ENCODE peak calls at places on chromosome 9, in ten cellular contexts. C is pancreas, I is left lung, H is IMR-90, M is psoas muscle, E is heart right ventricle, U is right lobe of liver, Z is hepatocyte, B is ovary, K is GM23338. R is an unnamed sample. For H3K4me1 and H3K27me3, the result is how much of the 10 kb centered on the place peaks cover.

GRCh38 chr9:72441296-72442211 is 76.5 kb upstream of the ZFAND5 start:
- DNase-seq in K (no peak), U (no peak), H (peak), M (no peak), I (no peak), Z (no peak), B (no peak), E (no peak), C (no peak), R (peak)

GRCh38 chr9:117464941-117465616 is 50.2 kb upstream of the ASTN2 start:
- DNase-seq in K (no peak), C (no peak), U (no peak), H (no peak), M (no peak), I (no peak), E (no peak), Z (no peak), B (no peak), R (no peak)

GRCh38 chr9:114994716-114995115 is 64.3 kb upstream of the TNFSF8 start:
- DNase-seq in K (no peak), M (no peak), H (no peak), U (no peak), C (no peak), Z (no peak), B (no peak), I (no peak), E (no peak), R (no peak)

GRCh38 chr9:2662496-2662895 is 40.9 kb downstream of the VLDLR start:
- DNase-seq in M (no peak), I (no peak), B (no peak), U (no peak), Z (peak), H (no peak), C (peak), E (no peak), K (peak), R (no peak)

GRCh38 chr9:86078731-86079130 is 20.6 kb downstream of the GOLM1 start:
- DNase-seq in I (no peak), B (no peak), H (no peak), U (no peak), Z (no peak), K (no peak), E (no peak), C (no peak), M (no peak), R (no peak)

GRCh38 chr9:75715360-75715759 is 175.1 kb upstream of the PCSK5 start:
- DNase-seq in C (no peak), H (no peak), U (no peak), B (no peak), Z (no peak), M (no peak), E (no peak), I (no peak), K (no peak), R (no peak)

GRCh38 chr9:88759374-88759773 is 224.4 kb downstream of the NXNL2 start:
- DNase-seq in B (no peak), M (no peak), I (no peak), Z (no peak), C (no peak), E (no peak), U (no peak), H (no peak), K (no peak), R (no peak)

GRCh38 chr9:99647617-99648016 is 174.1 kb upstream of the NR4A3 start:
- DNase-seq in I (no peak), M (no peak), Z (no peak), B (no peak), K (no peak), C (no peak), E (no peak), H (no peak), U (no peak), R (no peak)

GRCh38 chr9:14080940-14081621 is 232.9 kb downstream of the NFIB start:
- DNase-seq in U (no peak), I (no peak), E (no peak), H (peak), K (peak), Z (no peak), C (no peak), B (no peak), M (no peak), R (peak)

GRCh38 chr9:75892168-75892901 is 1.9 kb downstream of the PCSK5 start:
- DNase-seq in M (peak), Z (peak), K (peak), U (peak), C (peak), I (peak), B (peak), H (no peak), E (peak), R (no peak)

GRCh38 chr9:4750021-4750673 is 9.1 kb upstream of the AK3 start:
- DNase-seq in E (no peak), K (peak), I (no peak), B (no peak), Z (peak), M (no peak), U (no peak), C (no peak), H (peak), R (no peak)

GRCh38 chr9:38008168-38009034 is 60.6 kb downstream of the SHB start:
- DNase-seq in U (peak), E (no peak), I (peak), B (no peak), Z (peak), M (peak), C (no peak), K (no peak), H (peak), R (peak)

GRCh38 chr9:124852829-124853531 is at the start of gene WDR38:
- DNase-seq in B (peak), H (peak), C (peak), U (peak), E (peak), M (peak), I (peak), K (peak), Z (peak), R (no peak)
- TF ChIP-seq CTCF in B (peak), H (peak), C (peak), U (peak), E (peak), M (peak), I (peak), K (peak), Z (peak), R (peak)

DNA sequence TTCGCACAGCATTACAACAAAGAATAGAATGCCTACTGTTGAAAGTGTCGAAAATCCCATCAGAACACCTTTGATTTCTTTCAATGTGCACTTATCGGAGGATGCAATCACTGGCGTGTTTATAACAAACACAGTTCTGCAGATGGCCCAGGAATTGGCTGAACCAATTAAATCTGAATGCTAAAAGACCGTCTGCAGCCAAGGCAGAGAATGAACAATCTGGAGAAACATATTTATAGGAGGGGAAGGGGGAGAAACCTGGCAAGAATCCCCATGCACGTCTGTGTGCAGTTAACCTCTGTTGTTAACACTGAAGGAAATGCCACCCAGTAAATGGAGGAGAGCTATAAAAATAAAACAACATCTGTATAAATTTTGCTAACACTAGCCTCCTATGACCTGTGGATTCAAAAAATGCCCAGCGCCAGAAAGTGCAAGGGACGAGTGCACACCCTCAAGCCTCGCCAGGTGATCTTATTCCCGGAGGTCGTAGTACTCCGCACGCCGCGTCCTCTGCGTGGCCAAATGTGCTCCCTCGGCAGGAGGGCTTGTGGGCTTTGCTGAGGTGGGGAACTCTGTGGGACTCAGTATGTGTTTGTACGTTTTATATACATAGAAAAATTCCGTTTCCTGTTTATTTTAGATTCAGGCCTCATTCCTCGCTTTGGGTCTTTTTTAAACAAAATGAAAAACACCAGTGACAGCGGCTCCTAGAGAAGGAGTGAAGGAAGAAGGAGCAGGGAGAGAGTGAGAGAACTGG is 56.7 kb downstream of the PTCH1 start:
- DNase-seq in Z (peak), K (no peak), C (no peak), I (no peak), M (no peak), E (no peak), H (peak), U (no peak), B (no peak), R (no peak)
- H3K4me1 ChIP-seq in Z (half or more), K (under half), C (under half), I (under half), M (under half), E (under half), H (under half), U (under half), B (under half), R (under half)

GRCh38 chr9:131554865-131555351 is 9.6 kb downstream of the PRRT1B start:
- DNase-seq in M (no peak), U (no peak), C (no peak), E (no peak), Z (no peak), H (no peak), I (no peak), B (no peak), K (peak), R (no peak)

GRCh38 chr9:131554088-131554864 is 9.0 kb downstream of the PRRT1B start:
- DNase-seq in E (no peak), M (no peak), H (no peak), U (no peak), Z (no peak), C (no peak), B (no peak), I (no peak), K (peak), R (no peak)

GRCh38 chr9:131546336-131547084 is 1.2 kb downstream of the PRRT1B start:
- DNase-seq in Z (no peak), I (no peak), M (no peak), H (peak), U (peak), C (peak), K (peak), B (no peak), E (no peak), R (no peak)

GRCh38 chr9:131555841-131556673 is 10.7 kb downstream of the PRRT1B start:
- DNase-seq in H (no peak), I (no peak), U (no peak), M (no peak), Z (no peak), E (no peak), C (no peak), B (no peak), K (no peak), R (no peak)

DNA sequence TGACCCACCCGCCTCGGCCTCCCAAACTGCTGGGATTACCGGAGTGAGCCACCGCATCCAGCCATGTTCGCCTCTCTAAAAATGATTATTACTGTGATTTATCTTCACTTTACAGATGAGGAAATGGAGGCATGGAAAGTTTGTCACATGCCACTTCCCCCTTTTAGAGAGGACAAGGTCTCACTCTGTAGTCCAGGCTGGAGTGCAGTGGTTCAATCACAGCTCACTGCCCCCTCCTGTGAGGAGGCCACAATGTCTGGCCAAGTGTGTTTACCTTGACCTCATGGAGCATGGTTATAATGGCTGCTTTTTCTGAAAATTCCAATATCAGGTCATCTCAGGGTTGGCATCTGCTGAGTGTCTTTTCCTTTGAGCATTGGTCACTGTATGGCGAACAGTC is 6.7 kb downstream of the PRRT1B start:
- DNase-seq in M (no peak), Z (no peak), U (no peak), E (no peak), H (no peak), C (no peak), I (no peak), K (no peak), B (no peak), R (no peak)
- H3K27me3 ChIP-seq in M (half or more), Z (under half), U (under half), E (half or more), H (half or more), C (under half), I (under half), K (half or more), B (under half), R (half or more)

DNA sequence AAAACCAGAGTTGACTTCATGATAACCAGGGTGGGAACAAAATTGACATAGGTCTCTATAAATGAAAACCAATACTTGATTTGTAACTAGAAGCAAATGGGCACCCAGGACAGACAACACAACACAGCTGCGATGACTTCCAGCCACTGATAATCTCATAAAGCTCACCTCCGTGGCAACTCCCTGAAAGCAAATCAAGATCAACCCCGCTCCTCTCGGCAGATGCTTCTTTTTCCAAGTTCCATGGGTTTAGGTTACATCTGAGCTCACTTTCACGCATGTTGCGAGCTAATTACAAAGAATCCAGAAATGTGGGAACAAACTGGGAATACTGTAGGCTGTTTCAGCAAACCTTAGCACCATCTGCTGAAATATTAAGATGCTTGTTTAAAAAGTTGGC is 153.9 kb downstream of the ELAVL2 start:
- DNase-seq in C (no peak), I (no peak), M (no peak), H (no peak), Z (no peak), U (no peak), B (no peak), K (no peak), E (no peak), R (no peak)
- TF ChIP-seq CTCF in C (no peak), I (no peak), M (no peak), H (no peak), Z (no peak), U (no peak), B (no peak), K (no peak), E (no peak), R (no peak)

GRCh38 chr9:135369401-135369800 is 110.2 kb upstream of the PPP1R26 start:
- DNase-seq in M (no peak), I (no peak), U (no peak), Z (no peak), H (no peak), B (no peak), K (no peak), E (no peak), C (no peak), R (peak)
- H3K4me1 ChIP-seq in M (under half), I (under half), U (under half), Z (under half), H (under half), B (under half), K (under half), E (under half), C (under half), R (under half)